ENCODE peak calls at places on chromosomes 3 and 15, in nine cellular contexts. E is pancreas, N is astrocyte of the spinal cord, C is GM12865, V is GM12864, G is cardiac muscle cell, R is HL-60, T is NB4, Q is stomach. F is an unnamed sample.

GRCh38 chr15:59283717-59284336 is 77.2 kb downstream of the LDHAL6B start:
- DNase-seq in E (no peak), N (no peak), C (no peak), V (no peak), G (no peak), R (no peak), T (no peak), Q (peak; percentile 57), F (no peak)

GRCh38 chr3:187403768-187404270 is 35.6 kb downstream of the RTP4 start:
- DNase-seq in E (no peak), N (peak; percentile 96), C (no peak), V (no peak), G (peak; percentile 90), R (no peak), T (no peak), Q (no peak), F (peak; percentile 93)

GRCh38 chr3:11661827-11662226 is 18.1 kb upstream of the VGLL4 start:
- DNase-seq in E (no peak), N (peak; percentile 69), C (no peak), V (no peak), G (peak; percentile 83), R (peak; percentile 59), T (no peak), Q (no peak), F (peak; percentile 81)

GRCh38 chr15:78766041-78766440 is 45.2 kb downstream of the ADAMTS7 start:
- DNase-seq in E (peak; percentile 47), N (no peak), C (no peak), V (no peak), G (no peak), R (no peak), T (no peak), Q (no peak), F (no peak)

GRCh38 chr15:70361106-70361505 is 263.4 kb upstream of the TLE3 start:
- DNase-seq in E (peak; percentile 23), N (no peak), C (no peak), V (no peak), G (no peak), R (no peak), T (no peak), Q (no peak), F (no peak)

GRCh38 chr3:189833996-189834395 is 202.8 kb downstream of the TP63 start:
- DNase-seq in E (no peak), N (no peak), C (no peak), V (no peak), G (no peak), R (no peak), T (no peak), Q (no peak), F (no peak)

GRCh38 chr15:91520848-91521247 is 332.7 kb upstream of the SLCO3A1 start:
- DNase-seq in E (no peak), N (peak; percentile 25), C (no peak), V (no peak), G (no peak), R (no peak), T (no peak), Q (no peak), F (no peak)

GRCh38 chr3:55164191-55164590 is 236.3 kb upstream of the LRTM1 start:
- DNase-seq in E (no peak), N (peak; percentile 62), C (no peak), V (no peak), G (no peak), R (no peak), T (no peak), Q (no peak), F (no peak)

GRCh38 chr15:73991260-73991659 is 835 bp downstream of the STOML1 start:
- DNase-seq in E (no peak), N (peak; percentile 32), C (no peak), V (no peak), G (peak; percentile 93), R (no peak), T (no peak), Q (no peak), F (peak; percentile 84)

GRCh38 chr3:33076952-33077351 is 20.0 kb downstream of the GLB1 start:
- DNase-seq in E (no peak), N (no peak), C (no peak), V (no peak), G (no peak), R (no peak), T (no peak), Q (no peak), F (no peak)

GRCh38 chr3:188233320-188233719 is 79.4 kb downstream of the LPP start:
- DNase-seq in E (no peak), N (peak; percentile 61), C (no peak), V (no peak), G (no peak), R (no peak), T (no peak), Q (no peak), F (no peak)

GRCh38 chr15:97072560-97072959 is 742.1 kb downstream of the NR2F2 start:
- DNase-seq in E (no peak), N (no peak), C (no peak), V (no peak), G (no peak), R (no peak), T (no peak), Q (no peak), F (no peak)

GRCh38 chr15:62163397-62163796 is 1.7 kb downstream of the C2CD4B start:
- DNase-seq in E (no peak), N (no peak), C (no peak), V (no peak), G (no peak), R (no peak), T (no peak), Q (no peak), F (no peak)
- H3K4me3 ChIP-seq in E (peak overlapping the region; percentile 71), N (no peak overlapping the region), C (no peak overlapping the region), V (no peak overlapping the region), G (no peak overlapping the region), R (no peak overlapping the region), T (no peak overlapping the region), Q (peak overlapping the region; percentile 51), F (peak overlapping the region; percentile 59)

DNA sequence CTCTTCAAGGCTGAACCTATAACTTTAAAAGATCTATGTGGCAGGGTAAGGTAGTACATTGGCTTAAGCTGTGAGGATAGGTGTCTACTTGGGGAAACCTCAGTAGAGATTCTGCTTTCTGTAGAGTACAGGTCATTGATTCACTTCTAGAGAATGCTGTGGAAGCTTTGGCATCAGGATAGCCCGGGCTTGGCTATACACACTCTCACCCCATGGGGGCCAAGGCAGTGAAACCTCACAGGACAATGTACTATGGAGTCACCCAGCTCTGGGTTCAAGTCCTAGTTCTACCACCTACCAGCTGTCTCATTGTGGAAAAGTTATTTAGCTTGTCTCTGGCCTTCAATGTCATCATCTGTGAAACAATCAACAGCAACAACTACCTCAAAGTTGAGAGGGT is 9.0 kb downstream of the MTFMT start:
- DNase-seq in E (no peak), N (no peak), C (no peak), V (no peak), G (no peak), R (no peak), T (no peak), Q (no peak), F (no peak)
- TF ChIP-seq CTCF in E (no peak), N (no peak), C (no peak), V (no peak), G (no peak), R (no peak), T (no peak), Q (no peak), F (no peak)

GRCh38 chr15:72227192-72227586 is 3.8 kb downstream of the PKM start:
- DNase-seq in E (no peak), N (peak; percentile 86), C (peak; percentile 82), V (no peak), G (peak; percentile 85), R (peak; percentile 32), T (peak; percentile 65), Q (no peak), F (peak; percentile 86)

GRCh38 chr15:72230197-72231065 is 559 bp downstream of the PKM start:
- DNase-seq in E (peak; percentile 88), N (peak; percentile 94), C (peak; percentile 88), V (peak; percentile 60), G (peak; percentile 96), R (peak; percentile 91), T (peak; percentile 92), Q (peak; percentile 84), F (peak; percentile 94)

GRCh38 chr15:72229947-72230196 is 1.1 kb downstream of the PKM start:
- DNase-seq in E (no peak), N (no peak), C (no peak), V (no peak), G (no peak), R (no peak), T (no peak), Q (no peak), F (no peak)

GRCh38 chr15:72229076-72229946 is 1.7 kb downstream of the PKM start:
- DNase-seq in E (no peak), N (no peak), C (peak; percentile 75), V (no peak), G (peak; percentile 58), R (peak; percentile 8), T (peak; percentile 37), Q (no peak), F (peak; percentile 57)

DNA sequence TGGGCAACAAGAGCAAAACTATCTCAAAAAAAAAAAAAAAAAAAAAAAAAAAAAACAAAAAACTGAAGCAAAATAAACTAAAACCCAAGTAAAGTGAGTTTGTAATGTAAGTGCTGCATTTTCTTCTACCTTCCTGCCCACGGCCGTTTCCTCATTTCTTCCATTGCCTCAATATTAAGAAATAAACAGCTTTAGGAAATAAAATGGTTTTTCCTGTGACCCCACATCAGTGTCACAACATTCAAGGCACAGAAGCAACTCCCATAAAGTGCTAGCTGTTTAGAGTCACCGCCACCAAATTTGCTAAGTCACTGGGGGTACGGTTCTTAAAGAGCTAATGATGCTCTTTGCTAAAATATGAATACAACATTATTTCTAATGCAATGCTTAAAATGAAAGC is 3.3 kb downstream of the PKM start:
- DNase-seq in E (no peak), N (no peak), C (peak; percentile 21), V (no peak), G (no peak), R (peak; percentile 84), T (peak; percentile 66), Q (no peak), F (no peak)
- H3K4me3 ChIP-seq in E (peak overlapping the region; percentile 82), N (peak overlapping the region; percentile 93), C (peak overlapping the region; percentile 91), V (peak overlapping the region; percentile 79), G (peak overlapping the region; percentile 76), R (peak overlapping the region; percentile 85), T (peak overlapping the region; percentile 66), Q (no peak overlapping the region), F (peak overlapping the region; percentile 95)

GRCh38 chr15:69210574-69210973 is 50.1 kb downstream of the GLCE start:
- DNase-seq in E (no peak), N (no peak), C (no peak), V (no peak), G (no peak), R (no peak), T (no peak), Q (no peak), F (no peak)

GRCh38 chr15:69215636-69216035 is 55.2 kb downstream of the GLCE start:
- DNase-seq in E (no peak), N (no peak), C (no peak), V (no peak), G (no peak), R (no peak), T (no peak), Q (no peak), F (no peak)

GRCh38 chr15:69217381-69217780 is 56.9 kb downstream of the GLCE start:
- DNase-seq in E (no peak), N (no peak), C (peak; percentile 24), V (no peak), G (no peak), R (no peak), T (no peak), Q (no peak), F (no peak)

GRCh38 chr15:69209661-69210060 is 49.2 kb downstream of the GLCE start:
- DNase-seq in E (no peak), N (no peak), C (peak; percentile 3), V (no peak), G (no peak), R (no peak), T (no peak), Q (no peak), F (no peak)

GRCh38 chr15:69213786-69214185 is 53.4 kb downstream of the GLCE start:
- DNase-seq in E (no peak), N (no peak), C (no peak), V (no peak), G (no peak), R (no peak), T (no peak), Q (no peak), F (no peak)
- TF ChIP-seq CTCF in E (no peak), N (peak; percentile 36), C (no peak), V (no peak), G (no peak), R (no peak), T (peak; percentile 6), Q (no peak), F (peak; percentile 12)